ENCODE peak calls at places on chromosomes 13 and 19, in four cellular contexts. A is H1, M is H9, V is IMR-90. C is an unnamed sample.

GRCh38 chr19:47901370-47901769 is 15.3 kb upstream of the SULT2A1 start:
- DNase-seq in A (no peak), V (no peak), M (no peak), C (no peak)

GRCh38 chr13:106110241-106110855 is 425.1 kb downstream of the EFNB2 start:
- DNase-seq in V (peak; percentile 25), M (no peak), A (no peak), C (peak; percentile 23)

GRCh38 chr13:24147570-24147963 is 13.0 kb upstream of the SPATA13 start:
- DNase-seq in M (no peak), V (no peak), A (no peak), C (no peak)

GRCh38 chr13:100552755-100553154 is 35.8 kb downstream of the GGACT start:
- DNase-seq in M (no peak), V (no peak), A (no peak), C (no peak)

GRCh38 chr13:109182777-109183465 is 553.5 kb downstream of the MYO16 start:
- DNase-seq in M (peak; percentile 47), A (no peak), V (peak; percentile 22), C (peak; percentile 91)

GRCh38 chr13:95641291-95641811 is 3.2 kb downstream of the DZIP1 start:
- DNase-seq in M (peak; percentile 66), V (peak; percentile 27), A (no peak), C (no peak)

GRCh38 chr13:93635687-93636086 is 409.1 kb downstream of the GPC6 start:
- DNase-seq in V (peak; percentile 14), M (no peak), A (no peak), C (no peak)

GRCh38 chr19:39679056-39679790 is 23.5 kb downstream of the LGALS16 start:
- DNase-seq in A (no peak), V (no peak), M (no peak), C (no peak)

GRCh38 chr19:43606569-43607229 is 5.2 kb upstream of the SRRM5 start:
- DNase-seq in V (no peak), M (no peak), A (no peak), C (no peak)

GRCh38 chr19:19552811-19553210 is 14.7 kb downstream of the CILP2 start:
- DNase-seq in V (no peak), A (no peak), M (peak; percentile 84), C (peak; percentile 66)

GRCh38 chr19:10919352-10920287 is 8.8 kb downstream of the YIPF2 start:
- DNase-seq in A (no peak), V (no peak), M (peak; percentile 21), C (no peak)

GRCh38 chr19:58097783-58098681 is at the start of gene ZSCAN18:
- DNase-seq in A (peak; percentile 94), V (peak; percentile 86), M (peak; percentile 99), C (peak; percentile 99)

GRCh38 chr19:41616785-41617621 is 9.9 kb downstream of the CEACAM4 start:
- DNase-seq in A (no peak), M (peak; percentile 30), V (peak; percentile 10), C (peak; percentile 23)

GRCh38 chr13:82358284-82358683 is 1524.0 kb downstream of the SLITRK1 start:
- DNase-seq in A (no peak), V (no peak), M (no peak), C (no peak)

GRCh38 chr13:95628488-95628887 is 16.0 kb downstream of the DZIP1 start:
- DNase-seq in V (no peak), A (no peak), M (no peak), C (no peak)

GRCh38 chr19:58325623-58326022 is 1.2 kb upstream of the ZSCAN22 start:
- DNase-seq in A (no peak), M (no peak), V (peak; percentile 57), C (no peak)

GRCh38 chr19:10568444-10568825 is 344 bp downstream of the CDKN2D start:
- DNase-seq in V (no peak), A (no peak), M (peak; percentile 69), C (peak; percentile 66)

GRCh38 chr13:112895521-112896465 is 73.2 kb upstream of the MCF2L start:
- DNase-seq in V (no peak), M (no peak), A (no peak), C (no peak)

GRCh38 chr13:113411216-113412023 is 41.9 kb downstream of the ADPRHL1 start:
- DNase-seq in A (no peak), M (no peak), V (peak; percentile 99), C (no peak)

GRCh38 chr13:113768018-113768905 is 9.2 kb downstream of the TMEM255B start:
- DNase-seq in A (no peak), M (no peak), V (no peak), C (no peak)

GRCh38 chr19:48560095-48560530 is 8.1 kb downstream of the SULT2B1 start:
- DNase-seq in M (peak; percentile 44), A (no peak), V (no peak), C (peak; percentile 54)

GRCh38 chr19:4304509-4305252 is at the start of gene FSD1:
- DNase-seq in V (peak; percentile 40), M (peak; percentile 84), A (peak; percentile 39), C (peak; percentile 81)

GRCh38 chr13:43303040-43303729 is 279.8 kb downstream of the DNAJC15 start:
- DNase-seq in A (peak; percentile 38), M (peak; percentile 73), V (peak; percentile 70), C (peak; percentile 81)

GRCh38 chr13:51759240-51759639 is 44.7 kb downstream of the DHRS12 start:
- DNase-seq in M (no peak), V (peak; percentile 83), A (no peak), C (no peak)

GRCh38 chr13:74891610-74892009 is 590.4 kb downstream of the TBC1D4 start:
- DNase-seq in V (peak; percentile 29), A (no peak), M (no peak), C (no peak)

GRCh38 chr13:102401755-102402154 is at the start of gene FGF14:
- DNase-seq in M (no peak), A (no peak), V (no peak), C (no peak)

GRCh38 chr13:32669030-32669646 is 82.9 kb downstream of the PDS5B start:
- DNase-seq in A (no peak), V (peak; percentile 67), M (no peak), C (peak; percentile 65)

GRCh38 chr13:46595136-46595917 is 42.4 kb downstream of the LRCH1 start:
- DNase-seq in A (no peak), M (no peak), V (peak; percentile 60), C (no peak)

GRCh38 chr19:29672933-29673336 is 7.7 kb downstream of the PLEKHF1 start:
- DNase-seq in V (no peak), A (no peak), M (no peak), C (no peak)

GRCh38 chr13:39699274-39699673 is 43.8 kb downstream of the COG6 start:
- DNase-seq in M (no peak), V (no peak), A (no peak), C (no peak)

GRCh38 chr13:98853791-98854191 is 101.3 kb upstream of the SLC15A1 start:
- DNase-seq in A (no peak), V (peak; percentile 56), M (no peak), C (no peak)

GRCh38 chr13:46896346-46897138 is at the start of gene HTR2A:
- DNase-seq in A (no peak), M (no peak), V (peak; percentile 17), C (no peak)

GRCh38 chr13:84192125-84192524 is 309.9 kb upstream of the SLITRK1 start:
- DNase-seq in M (no peak), A (no peak), V (peak; percentile 76), C (peak; percentile 1)

GRCh38 chr19:52622261-52622660 is 15.9 kb downstream of the ZNF83 start:
- DNase-seq in V (no peak), M (no peak), A (no peak), C (peak; percentile 56)

GRCh38 chr19:805600-806550 is 8.6 kb downstream of the PTBP1 start:
- DNase-seq in A (no peak), V (no peak), M (no peak), C (no peak)
- H3K23ac ChIP-seq in A (no peak overlapping the region), V (no peak overlapping the region), M (no peak overlapping the region), C (no peak overlapping the region)

DNA sequence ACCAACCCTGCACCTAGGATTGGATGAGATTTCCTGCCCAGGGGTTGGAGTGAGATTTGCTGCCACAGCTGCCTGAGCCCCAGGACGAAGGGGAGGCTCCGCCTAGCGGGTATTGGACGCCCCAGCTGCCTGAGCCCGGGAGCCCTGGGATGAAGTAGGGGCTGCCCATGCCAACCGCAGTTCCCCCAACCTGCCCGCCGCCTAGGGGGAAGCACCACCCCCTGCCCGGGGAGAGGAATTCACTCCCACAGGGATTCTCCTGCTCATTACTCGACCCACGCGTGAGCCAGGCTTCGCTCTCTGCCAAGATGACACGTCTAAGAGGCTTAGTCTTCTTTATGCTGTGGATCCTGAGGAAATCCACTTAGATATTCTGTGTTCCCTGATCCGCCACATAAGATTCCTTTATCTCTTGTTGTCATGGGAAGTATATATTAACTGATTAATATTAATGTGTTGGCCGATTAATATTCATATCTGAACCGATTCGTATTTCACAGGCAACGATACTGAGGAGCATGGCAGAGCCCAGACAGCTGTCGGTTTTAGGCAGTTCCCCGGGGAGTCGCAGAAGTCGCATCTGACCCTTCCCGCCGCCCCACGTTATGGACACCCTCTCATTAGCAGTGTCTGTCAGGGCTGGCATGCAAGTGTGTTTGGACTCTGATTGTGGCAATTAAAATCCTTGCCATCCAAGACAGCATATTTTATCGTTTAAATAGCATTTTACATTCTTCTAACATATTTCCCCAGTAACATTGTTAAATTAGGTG is 44.5 kb upstream of the KCTD15 start:
- DNase-seq in M (no peak), V (no peak), A (no peak), C (no peak)
- H4K5ac ChIP-seq in M (no peak overlapping the region), V (no peak overlapping the region), A (no peak overlapping the region), C (no peak overlapping the region)

DNA sequence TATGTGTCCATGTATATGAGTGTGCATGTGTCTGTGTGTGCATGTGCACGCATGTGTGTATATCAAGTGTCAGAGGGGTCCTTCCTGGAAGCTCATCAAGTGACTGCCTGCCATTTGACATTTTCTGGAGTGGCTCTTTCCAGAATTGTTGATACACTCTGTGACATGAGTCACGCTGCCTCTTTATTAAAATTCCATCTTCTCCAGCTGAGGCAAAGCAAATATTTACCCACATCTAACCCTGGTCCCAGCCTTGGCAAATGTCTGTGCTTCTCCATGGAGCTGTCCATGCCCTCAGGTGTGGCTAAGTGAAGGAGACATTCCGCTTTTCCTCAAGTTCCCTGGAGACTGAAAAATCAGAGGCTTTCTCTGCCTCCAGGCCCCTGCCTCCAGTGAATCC is 88.2 kb upstream of the MBNL2 start:
- DNase-seq in V (no peak), A (no peak), M (no peak), C (no peak)
- H3K56ac ChIP-seq in V (no peak overlapping the region), A (no peak overlapping the region), M (no peak overlapping the region), C (no peak overlapping the region)

DNA sequence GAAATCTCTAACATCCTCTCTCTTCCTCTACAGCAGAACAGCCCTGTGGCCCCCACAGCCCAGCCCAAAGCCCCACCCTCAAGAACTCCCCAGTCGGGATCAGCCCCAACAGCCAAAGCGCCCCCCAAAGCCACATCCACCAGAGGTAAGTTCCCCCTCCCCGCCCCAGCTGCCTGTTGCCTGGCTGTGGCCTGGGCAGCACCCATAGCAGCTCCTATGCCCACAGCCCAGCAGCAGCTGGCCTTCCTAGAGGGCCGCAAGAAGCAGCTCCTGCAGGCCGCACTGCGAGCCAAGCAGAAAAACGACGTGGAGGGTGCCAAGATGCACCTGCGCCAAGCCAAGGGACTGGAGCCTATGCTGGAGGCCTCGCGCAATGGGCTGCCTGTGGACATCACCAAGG is 14.5 kb downstream of the CC2D1A start:
- DNase-seq in A (no peak), M (no peak), V (no peak), C (no peak)
- H3K23ac ChIP-seq in A (no peak overlapping the region), M (no peak overlapping the region), V (no peak overlapping the region), C (no peak overlapping the region)

GRCh38 chr13:57270493-57270892 is 103.5 kb downstream of the PRR20E start:
- DNase-seq in V (no peak), A (no peak), M (no peak), C (no peak)
- H4K5ac ChIP-seq in V (no peak overlapping the region), A (no peak overlapping the region), M (no peak overlapping the region), C (no peak overlapping the region)

GRCh38 chr13:80462567-80462966 is 121.6 kb upstream of the SPRY2 start:
- DNase-seq in V (no peak), M (no peak), A (no peak), C (no peak)
- H3K56ac ChIP-seq in V (no peak overlapping the region), M (no peak overlapping the region), A (no peak overlapping the region), C (no peak overlapping the region)

C was measured in mesendoderm.